ENCODE peak calls at places on chromosome 16, in four cellular contexts. C is heart right ventricle, E is adrenal gland, H is tibial artery. S is an unnamed sample.

GRCh38 chr16:66933776-66934137 is 445 bp downstream of the CIAO2B start:
- DNase-seq in E (no peak), H (no peak), C (no peak), S (no peak)

GRCh38 chr16:24045641-24046040 is 209.9 kb downstream of the PRKCB start:
- DNase-seq in E (no peak), C (no peak), H (no peak), S (peak; percentile 65)

GRCh38 chr16:69942627-69943170 is 8.4 kb upstream of the CLEC18A start:
- DNase-seq in E (no peak), H (no peak), C (no peak), S (no peak)

GRCh38 chr16:75761111-75761510 is 34.8 kb upstream of the CPHXL start:
- DNase-seq in E (no peak), H (no peak), C (no peak), S (no peak)

GRCh38 chr16:84520778-84521770 is 16.6 kb upstream of the MEAK7 start:
- DNase-seq in C (no peak), H (no peak), E (no peak), S (no peak)

GRCh38 chr16:15482068-15482747 is 47.8 kb downstream of the BMERB1 start:
- DNase-seq in H (no peak), C (no peak), E (peak; percentile 95), S (peak; percentile 20)

GRCh38 chr16:79169239-79169638 is 431.3 kb downstream of the MAF start:
- DNase-seq in H (no peak), E (no peak), C (no peak), S (no peak)

GRCh38 chr16:73878616-73879015 is 418.0 kb upstream of the PSMD7 start:
- DNase-seq in E (peak; percentile 7), H (no peak), C (no peak), S (no peak)

GRCh38 chr16:85433477-85433876 is 179.6 kb upstream of the GSE1 start:
- DNase-seq in C (no peak), H (no peak), E (no peak), S (no peak)

GRCh38 chr16:27325736-27326135 is 12.0 kb downstream of the IL4R start:
- DNase-seq in H (no peak), E (no peak), C (no peak), S (no peak)

GRCh38 chr16:67394271-67395104 is 1.2 kb upstream of the TPPP3 start:
- DNase-seq in H (no peak), E (peak; percentile 37), C (peak; percentile 35), S (no peak)

GRCh38 chr16:27430923-27431484 is 29.0 kb downstream of the IL21R start:
- DNase-seq in C (no peak), E (no peak), H (no peak), S (peak; percentile 10)

GRCh38 chr16:68227183-68227793 is 8.6 kb downstream of the ESRP2 start:
- DNase-seq in H (no peak), C (no peak), E (no peak), S (no peak)

GRCh38 chr16:88883117-88883895 is 16.8 kb upstream of the PABPN1L start:
- DNase-seq in H (no peak), E (no peak), C (no peak), S (no peak)

GRCh38 chr16:26365555-26365954 is 673.8 kb downstream of the HS3ST4 start:
- DNase-seq in H (no peak), C (no peak), E (no peak), S (no peak)

GRCh38 chr16:20415541-20415940 is 6.2 kb downstream of the ACSM5 start:
- DNase-seq in C (no peak), H (no peak), E (no peak), S (no peak)

GRCh38 chr16:65667013-65667578 is 545.2 kb upstream of the CDH11 start:
- DNase-seq in H (no peak), E (no peak), C (no peak), S (no peak)
- TF ChIP-seq CTCF in H (no peak), E (no peak), C (no peak), S (no peak)

DNA sequence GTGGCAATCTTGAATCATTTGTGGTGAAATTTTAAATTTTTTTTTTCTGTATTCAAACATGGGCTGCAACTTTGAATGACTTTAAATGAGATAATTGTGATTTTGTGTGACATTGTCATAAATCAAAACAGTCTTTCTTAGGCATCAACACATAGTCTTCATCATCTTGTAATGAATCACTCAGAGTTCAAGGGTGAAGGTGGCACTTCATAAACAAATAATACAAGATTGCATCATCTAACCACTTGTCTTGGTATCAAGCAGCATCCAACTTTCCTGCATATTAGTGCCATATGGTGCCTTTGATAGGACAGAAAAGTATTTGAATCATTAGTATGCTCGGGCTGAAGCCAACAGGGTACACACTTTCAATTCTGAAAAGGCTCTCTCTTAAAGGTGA is 392.4 kb upstream of the GOT2 start:
- DNase-seq in C (no peak), E (no peak), H (no peak), S (no peak)
- TF ChIP-seq CTCF in C (no peak), E (no peak), H (no peak), S (no peak)

DNA sequence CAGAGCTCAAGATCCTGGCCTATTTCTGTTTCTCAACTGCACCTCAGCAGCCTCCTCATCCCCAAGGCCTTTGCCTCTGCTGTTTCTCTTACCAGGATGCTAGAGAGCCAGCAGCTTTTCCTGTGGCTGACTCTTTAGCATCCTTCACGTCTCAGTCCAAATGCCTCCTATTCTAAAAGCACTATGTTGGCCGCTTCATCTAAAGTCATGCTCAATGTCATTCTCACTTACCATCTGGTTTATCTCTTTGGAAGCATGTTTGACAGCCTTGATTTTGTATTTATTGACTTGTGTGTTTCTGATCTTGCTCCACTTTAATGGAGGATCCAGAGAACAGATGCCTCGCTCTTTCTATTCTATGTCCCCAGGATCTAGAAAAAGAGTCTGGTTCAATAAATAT is 351.8 kb upstream of the CDH11 start:
- DNase-seq in C (no peak), H (no peak), E (no peak), S (no peak)
- TF ChIP-seq CTCF in C (no peak), H (no peak), E (no peak), S (no peak)

GRCh38 chr16:57044931-57045693 is 47.3 kb upstream of the CPNE2 start:
- DNase-seq in H (no peak), C (no peak), E (no peak), S (no peak)

GRCh38 chr16:57048095-57048494 is 44.3 kb upstream of the CPNE2 start:
- DNase-seq in C (no peak), E (no peak), H (no peak), S (no peak)

GRCh38 chr16:57043248-57043647 is 49.1 kb upstream of the CPNE2 start:
- DNase-seq in C (no peak), E (no peak), H (no peak), S (no peak)

GRCh38 chr16:57042157-57043111 is 49.9 kb upstream of the CPNE2 start:
- DNase-seq in C (no peak), E (peak; percentile 32), H (no peak), S (no peak)

DNA sequence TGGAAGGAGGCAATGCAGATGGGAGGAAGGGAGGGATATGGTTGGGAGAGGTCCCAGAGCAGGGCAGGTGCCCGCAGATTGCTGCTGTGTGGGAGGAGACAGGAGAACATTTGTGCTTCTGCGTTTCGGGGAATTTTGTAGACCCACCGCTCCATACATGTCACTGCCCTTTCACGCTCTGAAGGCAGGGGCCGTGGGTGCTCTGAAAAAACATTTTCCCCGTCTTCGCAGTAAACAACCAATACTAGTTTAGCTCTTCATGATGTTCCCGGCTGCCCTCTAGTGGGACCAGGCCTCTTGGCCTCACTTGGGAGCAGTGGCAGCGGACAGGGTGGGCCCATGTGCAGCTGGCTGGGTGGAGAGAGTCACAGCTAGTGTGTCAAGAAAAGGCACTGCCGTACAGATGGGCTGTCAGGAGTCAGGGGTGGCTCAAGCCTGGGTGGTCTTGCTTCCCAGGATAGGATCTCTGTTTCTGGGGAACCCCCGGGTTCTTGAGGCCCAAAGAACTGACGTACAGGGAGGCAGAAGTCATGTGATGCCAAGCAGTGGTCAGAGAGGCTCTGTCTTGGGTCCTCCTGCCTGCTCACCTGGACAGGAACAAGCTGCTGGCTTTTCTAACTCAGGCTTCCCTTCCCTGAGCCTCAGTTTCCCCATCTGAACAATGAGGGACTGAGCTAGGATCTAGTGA is 46.5 kb upstream of the CPNE2 start:
- DNase-seq in C (peak; percentile 73), H (peak; percentile 84), E (peak; percentile 29), S (peak; percentile 70)
- TF ChIP-seq CTCF in C (peak; percentile 57), H (peak; percentile 74), E (peak; percentile 52), S (no peak)

GRCh38 chr16:10981697-10982216 is 37.4 kb downstream of the CLEC16A start:
- DNase-seq in C (no peak), H (no peak), E (no peak), S (peak; percentile 41)

GRCh38 chr16:10982430-10983174 is 38.2 kb downstream of the CLEC16A start:
- DNase-seq in C (no peak), E (no peak), H (peak; percentile 56), S (no peak)

GRCh38 chr16:10980811-10981210 is 36.4 kb downstream of the CLEC16A start:
- DNase-seq in C (no peak), E (no peak), H (no peak), S (no peak)

GRCh38 chr16:10984509-10984908 is 40.1 kb downstream of the CLEC16A start:
- DNase-seq in C (no peak), H (no peak), E (no peak), S (no peak)

DNA sequence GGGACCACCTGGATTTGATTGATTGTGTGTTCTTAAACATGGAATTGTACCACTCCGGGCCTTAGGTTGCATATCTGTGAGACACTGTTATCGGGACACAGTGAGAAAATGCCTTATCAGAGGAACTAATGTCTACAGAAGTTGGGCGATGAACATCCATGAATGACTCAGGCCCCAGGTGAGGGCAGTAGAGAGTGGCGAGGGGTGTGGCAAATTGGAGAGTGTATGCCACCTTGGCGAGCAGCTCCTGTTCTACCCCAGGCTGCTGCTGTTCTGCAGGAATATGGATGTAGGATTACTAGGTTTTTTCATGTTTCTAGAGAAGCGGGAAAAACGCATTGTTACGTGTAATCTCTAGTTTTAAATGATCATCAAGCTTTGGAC is 38.8 kb downstream of the CLEC16A start:
- DNase-seq in H (no peak), E (no peak), C (no peak), S (no peak)
- TF ChIP-seq CTCF in H (no peak), E (no peak), C (no peak), S (no peak)

S was measured in glutamatergic neuron.